ENCODE peak calls at places on chromosomes 2 and 18, in eight cellular contexts. M is OCI-LY7; T is breast epithelium; S is effector memory CD4-positive, alpha-beta T cell; F is naive thymus-derived CD4-positive, alpha-beta T cell; Z is kidney; Y is testis; N is tibial nerve. Q is an unnamed sample.

GRCh38 chr18:11981383-11981632 is at the start of gene IMPA2:
- DNase-seq in M (no peak), T (no peak), S (no peak), F (no peak), Z (no peak), Y (no peak), N (no peak), Q (no peak)

GRCh38 chr2:180776924-180777323 is 203.5 kb upstream of the UBE2E3 start:
- DNase-seq in M (no peak), T (no peak), S (no peak), F (no peak), Z (no peak), Y (no peak), N (no peak), Q (no peak)

GRCh38 chr2:45586600-45586999 is 24.5 kb downstream of the SRBD1 start:
- DNase-seq in M (no peak), T (no peak), S (no peak), F (no peak), Z (no peak), Y (no peak), N (no peak), Q (no peak)

GRCh38 chr2:236137066-236137465 is 31.1 kb downstream of the GBX2 start:
- DNase-seq in M (no peak), T (no peak), S (no peak), F (no peak), Z (no peak), Y (no peak), N (no peak), Q (no peak)

GRCh38 chr2:167608487-167608886 is 638.9 kb downstream of the STK39 start:
- DNase-seq in M (no peak), T (no peak), S (no peak), F (no peak), Z (no peak), Y (no peak), N (no peak), Q (no peak)

GRCh38 chr18:26335139-26335933 is 109.1 kb downstream of the TAF4B start:
- DNase-seq in M (no peak), T (peak; percentile 57), S (no peak), F (no peak), Z (no peak), Y (no peak), N (no peak), Q (no peak)

GRCh38 chr2:124171472-124172063 is 146.5 kb downstream of the CNTNAP5 start:
- DNase-seq in M (no peak), T (no peak), S (no peak), F (no peak), Z (no peak), Y (no peak), N (no peak), Q (no peak)

GRCh38 chr2:170585067-170585466 is 130.1 kb upstream of the SP5 start:
- DNase-seq in M (no peak), T (no peak), S (no peak), F (no peak), Z (no peak), Y (no peak), N (no peak), Q (no peak)

GRCh38 chr2:62471816-62472215 is 34.2 kb downstream of the TMEM17 start:
- DNase-seq in M (no peak), T (no peak), S (no peak), F (no peak), Z (no peak), Y (peak; percentile 83), N (no peak), Q (no peak)

GRCh38 chr2:62303818-62304217 is 107.9 kb downstream of the B3GNT2 start:
- DNase-seq in M (no peak), T (no peak), S (no peak), F (no peak), Z (no peak), Y (no peak), N (no peak), Q (no peak)

GRCh38 chr2:85506768-85507181 is 32.2 kb upstream of the MAT2A start:
- DNase-seq in M (no peak), T (no peak), S (no peak), F (no peak), Z (no peak), Y (peak; percentile 60), N (no peak), Q (no peak)

GRCh38 chr2:222301296-222301997 is 2.6 kb upstream of the PAX3 start:
- DNase-seq in M (no peak), T (no peak), S (no peak), F (no peak), Z (no peak), Y (no peak), N (no peak), Q (no peak)

GRCh38 chr2:121234791-121235190 is 50.2 kb downstream of the TFCP2L1 start:
- DNase-seq in M (no peak), T (no peak), S (no peak), F (no peak), Z (peak; percentile 59), Y (no peak), N (no peak), Q (no peak)

GRCh38 chr2:10478298-10478625 is 30.1 kb upstream of the ODC1 start:
- DNase-seq in M (no peak), T (no peak), S (no peak), F (no peak), Z (no peak), Y (no peak), N (no peak), Q (no peak)

GRCh38 chr2:201436141-201436540 is 15.1 kb downstream of the TRAK2 start:
- DNase-seq in M (no peak), T (no peak), S (no peak), F (no peak), Z (no peak), Y (no peak), N (no peak), Q (no peak)

GRCh38 chr2:151946856-151947523 is 118.8 kb upstream of the ARL5A start:
- DNase-seq in M (peak; percentile 55), T (no peak), S (no peak), F (peak; percentile 19), Z (no peak), Y (peak; percentile 54), N (peak; percentile 16), Q (no peak)

GRCh38 chr2:175025233-175025632 is 20.1 kb upstream of the CHN1 start:
- DNase-seq in M (no peak), T (no peak), S (no peak), F (no peak), Z (no peak), Y (no peak), N (no peak), Q (no peak)

GRCh38 chr18:54267688-54268087 is 1.6 kb upstream of the POLI start:
- DNase-seq in M (no peak), T (no peak), S (no peak), F (no peak), Z (no peak), Y (no peak), N (no peak), Q (no peak)

GRCh38 chr2:136510244-136510643 is 255.1 kb upstream of the THSD7B start:
- DNase-seq in M (no peak), T (no peak), S (no peak), F (no peak), Z (no peak), Y (no peak), N (no peak), Q (no peak)
- H3K9me3 ChIP-seq in M (no peaks in the 10 kb centered on the region), T (no peaks in the 10 kb centered on the region), S (no peaks in the 10 kb centered on the region), F (no peaks in the 10 kb centered on the region), Z (peaks cover 2% of the 10 kb centered on the region), Y (no peaks in the 10 kb centered on the region), N (no peaks in the 10 kb centered on the region), Q (no peaks in the 10 kb centered on the region)

GRCh38 chr2:40020997-40021396 is 241.9 kb upstream of the THUMPD2 start:
- DNase-seq in M (no peak), T (no peak), S (no peak), F (no peak), Z (no peak), Y (no peak), N (no peak), Q (no peak)
- H3K9me3 ChIP-seq in M (peaks cover 36% of the 10 kb centered on the region), T (peaks cover 7% of the 10 kb centered on the region), S (no peaks in the 10 kb centered on the region), F (peaks cover 18% of the 10 kb centered on the region), Z (no peaks in the 10 kb centered on the region), Y (no peaks in the 10 kb centered on the region), N (peaks cover 23% of the 10 kb centered on the region), Q (no peaks in the 10 kb centered on the region)

GRCh38 chr2:23615216-23616020 is 230.4 kb downstream of the KLHL29 start:
- DNase-seq in M (no peak), T (no peak), S (no peak), F (no peak), Z (peak; percentile 48), Y (no peak), N (no peak), Q (no peak)
- H3K9me3 ChIP-seq in M (no peaks in the 10 kb centered on the region), T (peaks cover 9% of the 10 kb centered on the region), S (no peaks in the 10 kb centered on the region), F (peaks cover 4% of the 10 kb centered on the region), Z (no peaks in the 10 kb centered on the region), Y (no peaks in the 10 kb centered on the region), N (peaks cover 13% of the 10 kb centered on the region), Q (no peaks in the 10 kb centered on the region)

DNA sequence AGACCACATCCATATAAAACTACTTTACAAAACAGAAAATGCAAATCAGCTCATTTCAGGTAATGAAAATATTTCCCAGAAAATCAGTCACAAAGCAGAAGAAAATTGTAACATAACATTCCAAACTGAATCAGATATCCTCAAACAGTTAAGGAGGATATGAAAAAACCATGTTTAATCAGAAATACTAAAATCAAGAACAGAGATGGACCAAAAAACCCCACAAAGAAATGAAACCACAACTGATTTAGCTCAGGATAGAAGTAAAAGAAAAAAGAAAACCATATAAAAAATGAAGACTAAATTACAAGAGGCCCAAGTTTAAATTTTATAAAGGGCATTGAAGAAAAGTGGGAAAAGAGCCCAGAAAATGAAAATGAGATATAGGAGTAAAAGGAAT is 102.9 kb downstream of the RAB3GAP1 start:
- DNase-seq in M (no peak), T (no peak), S (no peak), F (no peak), Z (no peak), Y (no peak), N (no peak), Q (no peak)
- H3K9me3 ChIP-seq in M (no peaks in the 10 kb centered on the region), T (no peaks in the 10 kb centered on the region), S (no peaks in the 10 kb centered on the region), F (no peaks in the 10 kb centered on the region), Z (no peaks in the 10 kb centered on the region), Y (no peaks in the 10 kb centered on the region), N (no peaks in the 10 kb centered on the region), Q (no peaks in the 10 kb centered on the region)

GRCh38 chr2:1997409-1997808 is 253.1 kb upstream of the PXDN start:
- DNase-seq in M (no peak), T (no peak), S (no peak), F (no peak), Z (no peak), Y (peak; percentile 48), N (no peak), Q (no peak)
- H3K9me3 ChIP-seq in M (no peaks in the 10 kb centered on the region), T (no peaks in the 10 kb centered on the region), S (no peaks in the 10 kb centered on the region), F (no peaks in the 10 kb centered on the region), Z (no peaks in the 10 kb centered on the region), Y (no peaks in the 10 kb centered on the region), N (no peaks in the 10 kb centered on the region), Q (no peaks in the 10 kb centered on the region)

GRCh38 chr2:176094307-176094706 is 1.8 kb downstream of the HOXD13 start:
- DNase-seq in M (no peak), T (no peak), S (no peak), F (no peak), Z (no peak), Y (no peak), N (no peak), Q (no peak)
- H3K9me3 ChIP-seq in M (no peaks in the 10 kb centered on the region), T (no peaks in the 10 kb centered on the region), S (no peaks in the 10 kb centered on the region), F (peaks cover 4% of the 10 kb centered on the region), Z (no peaks in the 10 kb centered on the region), Y (no peaks in the 10 kb centered on the region), N (no peaks in the 10 kb centered on the region), Q (peaks cover 7% of the 10 kb centered on the region)

DNA sequence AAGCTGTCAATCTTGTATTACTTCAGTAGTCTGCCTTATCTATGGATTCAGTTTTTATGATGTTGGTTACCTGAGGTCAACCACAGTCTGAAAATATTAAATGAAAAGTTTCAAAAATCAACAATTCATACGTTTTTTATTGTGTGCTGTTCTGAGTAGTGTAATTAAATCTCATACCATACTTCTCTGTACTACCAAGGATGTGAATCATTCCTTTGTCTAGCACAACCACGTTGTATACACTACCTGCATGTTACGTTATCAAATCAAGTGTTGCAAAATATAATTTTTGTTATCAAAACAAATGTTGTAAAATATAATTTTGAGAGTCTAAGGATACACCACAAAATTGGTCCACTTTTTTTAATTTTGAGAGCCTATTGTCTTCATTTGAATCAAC is 590.2 kb upstream of the SETBP1 start:
- DNase-seq in M (no peak), T (no peak), S (no peak), F (no peak), Z (no peak), Y (no peak), N (no peak), Q (no peak)
- H3K9me3 ChIP-seq in M (no peaks in the 10 kb centered on the region), T (no peaks in the 10 kb centered on the region), S (no peaks in the 10 kb centered on the region), F (no peaks in the 10 kb centered on the region), Z (no peaks in the 10 kb centered on the region), Y (no peaks in the 10 kb centered on the region), N (no peaks in the 10 kb centered on the region), Q (no peaks in the 10 kb centered on the region)

Q was measured in T-helper 17 cell.